ENCODE peak calls at places on chromosomes 3 and 15, in seven cellular contexts. H is left lung, L is GM23338, Y is fibroblast of lung, Q is left ventricle myocardium inferior, W is hepatocyte, J is iPS DF 6.9. F is an unnamed sample. For H3K4me1, the result is how much of the 10 kb centered on the place peaks cover.

GRCh38 chr15:85379403-85380131 is 836 bp upstream of the AKAP13 start:
- DNase-seq in H (no peak), L (peak), Y (peak), Q (no peak), W (peak), J (no peak), F (peak)

GRCh38 chr3:78690806-78691205 is 1077.0 kb downstream of the ROBO1 start:
- DNase-seq in H (no peak), L (no peak), Y (peak), Q (no peak), W (no peak), J (no peak), F (no peak)

GRCh38 chr3:196219194-196219969 is 3.0 kb downstream of the SLC51A start:
- DNase-seq in H (no peak), L (peak), Y (peak), Q (peak), W (peak), J (no peak), F (no peak)

GRCh38 chr3:154228561-154229216 is 95.6 kb downstream of the DHX36 start:
- DNase-seq in H (no peak), L (peak), Y (no peak), Q (no peak), W (no peak), J (no peak), F (no peak)

GRCh38 chr15:41115088-41115651 is 910 bp downstream of the INO80 start:
- DNase-seq in H (no peak), L (peak), Y (peak), Q (no peak), W (peak), J (peak), F (no peak)

GRCh38 chr3:183587337-183587736 is 31.8 kb upstream of the KLHL6 start:
- DNase-seq in H (no peak), L (no peak), Y (no peak), Q (no peak), W (no peak), J (no peak), F (no peak)

GRCh38 chr3:2390926-2391532 is 292.4 kb downstream of the CNTN4 start:
- DNase-seq in H (no peak), L (no peak), Y (no peak), Q (no peak), W (no peak), J (no peak), F (no peak)

GRCh38 chr15:75891895-75892294 is 11.8 kb upstream of the FBXO22 start:
- DNase-seq in H (no peak), L (no peak), Y (peak), Q (no peak), W (peak), J (no peak), F (no peak)

GRCh38 chr15:83205725-83206324 is 1.8 kb downstream of the HDGFL3 start:
- DNase-seq in H (no peak), L (no peak), Y (peak), Q (no peak), W (no peak), J (no peak), F (no peak)

GRCh38 chr15:59590027-59590426 is 21.6 kb upstream of the GCNT3 start:
- DNase-seq in H (no peak), L (no peak), Y (no peak), Q (no peak), W (no peak), J (no peak), F (no peak)

GRCh38 chr3:147365196-147366115 is 40.9 kb downstream of the ZIC4 start:
- DNase-seq in H (no peak), L (no peak), Y (no peak), Q (no peak), W (no peak), J (no peak), F (no peak)

GRCh38 chr3:45946307-45946706 is 3.0 kb downstream of the CXCR6 start:
- DNase-seq in H (no peak), L (no peak), Y (no peak), Q (no peak), W (no peak), J (no peak), F (no peak)

GRCh38 chr15:87755226-87755625 is 501.3 kb downstream of the NTRK3 start:
- DNase-seq in H (no peak), L (no peak), Y (no peak), Q (no peak), W (no peak), J (no peak), F (no peak)

GRCh38 chr3:16106050-16106449 is 68.4 kb upstream of the GALNT15 start:
- DNase-seq in H (no peak), L (no peak), Y (no peak), Q (no peak), W (no peak), J (no peak), F (no peak)

GRCh38 chr15:101090460-101090853 is 161.4 kb downstream of the CHSY1 start:
- DNase-seq in H (no peak), L (no peak), Y (peak), Q (no peak), W (no peak), J (no peak), F (no peak)

GRCh38 chr15:101087172-101087769 is 164.6 kb downstream of the CHSY1 start:
- DNase-seq in H (no peak), L (no peak), Y (no peak), Q (no peak), W (no peak), J (no peak), F (no peak)

GRCh38 chr15:101089579-101090459 is 162.0 kb downstream of the CHSY1 start:
- DNase-seq in H (no peak), L (no peak), Y (peak), Q (no peak), W (no peak), J (no peak), F (no peak)

GRCh38 chr15:101088311-101088710 is 163.5 kb downstream of the CHSY1 start:
- DNase-seq in H (no peak), L (no peak), Y (no peak), Q (no peak), W (no peak), J (no peak), F (no peak)

GRCh38 chr15:101088788-101089578 is 162.9 kb downstream of the CHSY1 start:
- DNase-seq in H (peak), L (peak), Y (peak), Q (peak), W (peak), J (peak), F (peak)
- H3K4me3 ChIP-seq in H (no peak), L (peak), Y (no peak), Q (peak), W (no peak), J (no peak), F (no peak)

DNA sequence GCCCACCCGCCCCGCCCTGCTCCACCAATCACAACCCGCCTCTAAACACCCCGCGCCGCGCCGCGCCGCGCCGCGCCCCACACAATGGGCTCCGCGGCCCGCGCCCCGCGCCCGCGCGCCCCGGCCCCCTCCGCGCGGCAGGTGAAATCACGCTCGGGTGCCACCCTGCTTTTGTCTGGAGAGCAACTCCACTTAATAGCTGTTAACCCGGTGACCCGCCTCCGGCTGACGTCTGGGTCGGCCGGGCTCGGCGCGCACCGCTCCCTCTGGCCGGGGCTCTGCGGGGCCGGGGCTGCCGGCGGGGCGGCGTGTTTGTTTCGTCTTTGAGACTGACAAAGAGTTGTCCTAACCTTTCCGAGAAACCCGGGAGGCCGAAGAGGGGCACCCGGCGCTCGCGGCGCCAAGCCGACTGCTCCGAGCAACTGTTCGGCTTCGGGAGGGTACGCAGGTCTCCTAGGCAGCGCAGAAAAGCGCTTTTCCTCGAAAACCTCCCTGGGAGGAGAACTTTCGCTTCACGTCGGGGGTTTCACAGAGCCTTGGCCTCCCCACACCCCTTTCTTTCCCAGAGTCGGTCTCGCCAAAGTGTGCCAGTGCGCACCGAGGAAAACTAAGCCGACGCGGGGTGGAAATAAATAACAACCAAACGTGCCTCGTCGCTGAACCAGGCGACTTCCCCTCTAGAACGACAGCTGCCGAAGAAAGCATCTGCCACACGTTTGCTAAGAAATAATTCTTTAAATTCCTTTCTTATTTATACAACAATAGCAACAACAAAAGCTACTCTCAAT is 518.4 kb downstream of the FOXP1 start:
- DNase-seq in H (peak), L (peak), Y (peak), Q (peak), W (peak), J (no peak), F (peak)
- H3K4me1 ChIP-seq in H (under half), L (half or more), Y (under half), Q (half or more), W (under half), J (under half), F (under half)

DNA sequence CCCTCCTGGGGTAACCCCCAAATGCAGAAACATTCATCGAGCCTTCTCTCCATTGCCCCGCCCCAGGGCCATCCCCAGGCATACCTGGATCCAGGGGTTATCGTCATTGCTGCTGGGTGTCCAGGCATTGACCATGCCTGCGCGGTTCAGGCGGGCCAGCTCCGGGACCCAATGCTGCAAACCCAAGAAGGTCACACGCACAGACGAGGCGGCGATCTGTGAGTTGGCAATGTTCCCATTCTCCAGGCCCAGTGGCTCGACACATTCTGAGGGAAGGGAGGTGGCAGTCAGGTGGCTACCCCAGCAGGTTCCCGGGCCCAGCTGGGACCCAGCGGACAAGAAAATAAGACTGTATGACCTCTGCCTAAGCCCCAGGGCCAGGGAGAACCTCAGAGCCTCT is 6.1 kb downstream of the MFGE8 start:
- DNase-seq in H (peak), L (no peak), Y (no peak), Q (no peak), W (no peak), J (no peak), F (no peak)
- H3K4me3 ChIP-seq in H (no peak), L (no peak), Y (no peak), Q (peak), W (no peak), J (no peak), F (no peak)

DNA sequence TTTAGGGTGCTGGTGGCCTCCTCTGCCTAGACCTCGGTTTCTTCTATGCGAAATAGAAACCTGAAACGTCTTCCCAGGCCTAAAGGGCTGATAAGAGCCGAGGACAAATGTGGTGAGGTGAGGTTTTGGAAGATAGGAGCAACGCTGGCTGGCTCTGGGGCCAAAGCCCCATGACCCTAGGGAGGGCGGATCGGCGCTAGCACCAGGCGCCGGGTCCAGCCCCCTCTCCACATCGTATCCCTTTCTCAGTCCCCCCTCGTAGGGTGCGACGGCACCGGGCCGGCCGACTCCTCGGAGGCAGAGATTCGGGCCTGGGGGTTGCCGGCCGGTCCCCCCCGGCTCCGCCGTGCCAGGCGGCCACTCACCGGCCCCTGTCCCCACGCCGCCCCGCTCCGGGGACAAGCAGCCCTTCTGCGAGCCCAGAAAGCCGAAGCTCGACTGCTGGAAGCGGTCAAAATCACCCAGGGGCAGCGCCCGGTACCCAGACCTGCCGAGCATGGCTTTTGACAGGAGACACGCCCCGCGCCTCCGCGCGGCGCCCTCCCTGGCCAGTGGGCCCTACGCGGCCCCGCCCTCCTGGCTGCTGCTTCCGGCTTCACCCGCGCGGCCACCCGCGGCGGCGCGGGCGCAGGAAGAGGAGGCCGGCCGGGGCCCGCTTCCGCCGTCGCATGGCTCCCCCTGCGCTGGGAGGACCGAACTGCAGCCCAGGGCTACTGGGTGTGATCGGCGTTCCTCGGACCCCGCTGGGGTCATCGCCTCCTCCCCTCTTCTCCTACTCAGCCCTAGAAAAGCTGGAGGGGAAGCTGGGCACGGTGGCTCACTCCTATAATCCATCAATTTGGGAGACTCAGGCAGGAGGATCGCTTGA is at the start of gene STOML1:
- DNase-seq in H (peak), L (peak), Y (peak), Q (peak), W (peak), J (peak), F (peak)
- H3K4me1 ChIP-seq in H (under half), L (under half), Y (under half), Q (half or more), W (under half), J (under half), F (under half)

DNA sequence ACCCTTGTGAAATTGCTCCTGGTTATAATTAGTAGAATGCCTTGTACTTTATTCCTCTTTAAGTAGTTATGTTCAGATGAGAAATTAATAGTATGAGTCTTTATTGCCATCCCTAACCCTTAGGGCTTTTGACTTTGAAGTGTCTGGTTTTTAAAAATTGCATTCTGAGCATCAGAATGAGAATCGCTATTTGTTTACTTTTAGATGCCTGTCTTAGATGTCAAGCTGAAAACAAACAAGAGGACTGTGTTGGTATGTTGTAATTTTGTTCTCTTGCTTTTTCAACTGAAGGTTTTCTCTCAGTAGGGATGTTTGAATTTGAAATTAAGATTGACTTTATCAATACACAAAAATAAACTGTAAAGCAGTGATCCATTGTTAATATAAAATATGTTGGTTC is 5.2 kb downstream of the RNF7 start:
- DNase-seq in H (no peak), L (no peak), Y (no peak), Q (no peak), W (no peak), J (no peak), F (no peak)
- H3K4me3 ChIP-seq in H (no peak), L (no peak), Y (no peak), Q (no peak), W (no peak), J (no peak), F (no peak)

DNA sequence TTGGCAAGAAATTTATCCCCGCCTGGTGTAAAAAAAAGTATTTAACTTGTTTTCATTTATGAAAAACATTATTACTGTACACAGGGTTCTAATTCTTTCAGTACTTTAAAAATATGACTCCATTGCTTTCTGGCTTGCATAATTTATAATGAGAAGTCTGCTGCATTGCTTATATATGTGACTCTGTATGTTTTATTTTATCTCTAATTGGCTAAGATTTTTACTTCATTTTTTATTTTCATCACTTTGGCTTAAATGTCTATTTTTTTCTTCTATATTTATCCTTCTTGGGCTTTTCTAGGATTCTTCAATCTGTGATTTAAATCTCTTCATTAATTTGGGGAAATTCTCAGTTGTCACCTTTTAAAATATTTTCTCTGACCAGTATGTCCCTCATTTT is 636.6 kb upstream of the NR2F2 start:
- DNase-seq in H (no peak), L (no peak), Y (peak), Q (no peak), W (no peak), J (no peak), F (no peak)
- H3K4me1 ChIP-seq in H (under half), L (under half), Y (under half), Q (under half), W (under half), J (under half), F (under half)

GRCh38 chr3:187740446-187741399 is 4.5 kb downstream of the BCL6 start:
- DNase-seq in H (peak), L (peak), Y (peak), Q (peak), W (peak), J (no peak), F (peak)

GRCh38 chr3:187738400-187739124 is 6.7 kb downstream of the BCL6 start:
- DNase-seq in H (peak), L (peak), Y (peak), Q (peak), W (peak), J (no peak), F (peak)

GRCh38 chr3:187738089-187738399 is 7.2 kb downstream of the BCL6 start:
- DNase-seq in H (no peak), L (no peak), Y (no peak), Q (no peak), W (no peak), J (no peak), F (no peak)

GRCh38 chr3:187739125-187739560 is 6.1 kb downstream of the BCL6 start:
- DNase-seq in H (peak), L (peak), Y (no peak), Q (peak), W (no peak), J (no peak), F (no peak)

GRCh38 chr3:187739561-187740445 is 5.5 kb downstream of the BCL6 start:
- DNase-seq in H (peak), L (peak), Y (peak), Q (peak), W (peak), J (no peak), F (peak)
- H3K4me3 ChIP-seq in H (peak), L (peak), Y (peak), Q (peak), W (peak), J (peak), F (peak)

GRCh38 chr3:43291546-43291945 is 5.2 kb downstream of the SNRK start:
- DNase-seq in H (no peak), L (no peak), Y (no peak), Q (no peak), W (no peak), J (no peak), F (no peak)

GRCh38 chr3:43294975-43295374 is 8.6 kb downstream of the SNRK start:
- DNase-seq in H (no peak), L (no peak), Y (no peak), Q (no peak), W (no peak), J (no peak), F (no peak)

GRCh38 chr3:43298292-43298691 is 12.0 kb downstream of the SNRK start:
- DNase-seq in H (no peak), L (no peak), Y (no peak), Q (no peak), W (no peak), J (no peak), F (no peak)

GRCh38 chr3:43298761-43299160 is 12.4 kb downstream of the SNRK start:
- DNase-seq in H (no peak), L (no peak), Y (no peak), Q (no peak), W (no peak), J (no peak), F (no peak)

GRCh38 chr3:43296565-43296964 is 10.2 kb downstream of the SNRK start:
- DNase-seq in H (no peak), L (no peak), Y (peak), Q (no peak), W (no peak), J (no peak), F (peak)
- H3K4me1 ChIP-seq in H (under half), L (under half), Y (under half), Q (half or more), W (under half), J (under half), F (half or more)